ENCODE peak calls at places on chromosome 22, in five cellular contexts. One of them, this sample, is unnamed.

GRCh38 chr22:39087881-39088687 is 9.0 kb upstream of the APOBEC3H start:
- DNase-seq in GM23248: no peak
- DNase-seq in MM.1S: no peak
- DNase-seq in GM23338: peak; percentile 81
- DNase-seq in PC-3: no peak
- DNase-seq in this sample: no peak

GRCh38 chr22:46183733-46184132 is 33.4 kb downstream of the PPARA start:
- DNase-seq in MM.1S: no peak
- DNase-seq in PC-3: no peak
- DNase-seq in GM23338: no peak
- DNase-seq in GM23248: no peak
- DNase-seq in this sample: no peak

GRCh38 chr22:36775589-36775965 is 342 bp downstream of the IFT27 start:
- DNase-seq in GM23248: peak; percentile 48
- DNase-seq in GM23338: peak; percentile 45
- DNase-seq in MM.1S: peak; percentile 33
- DNase-seq in PC-3: peak; percentile 7
- DNase-seq in this sample: peak; percentile 55

GRCh38 chr22:50173221-50173982 is 2.9 kb downstream of the PANX2 start:
- DNase-seq in GM23248: no peak
- DNase-seq in PC-3: no peak
- DNase-seq in MM.1S: no peak
- DNase-seq in GM23338: no peak
- DNase-seq in this sample: no peak

GRCh38 chr22:22913989-22914388 is 26.4 kb downstream of the IGLL5 start:
- DNase-seq in GM23338: no peak
- DNase-seq in GM23248: no peak
- DNase-seq in PC-3: no peak
- DNase-seq in MM.1S: no peak
- DNase-seq in this sample: no peak

GRCh38 chr22:47386812-47387510 is 624.5 kb downstream of the TBC1D22A start:
- DNase-seq in GM23248: no peak
- DNase-seq in MM.1S: no peak
- DNase-seq in GM23338: no peak
- DNase-seq in PC-3: no peak
- DNase-seq in this sample: no peak

GRCh38 chr22:41217553-41218157 is 12.5 kb downstream of the L3MBTL2 start:
- DNase-seq in GM23248: peak; percentile 89
- DNase-seq in MM.1S: peak; percentile 72
- DNase-seq in GM23338: peak; percentile 59
- DNase-seq in PC-3: no peak
- DNase-seq in this sample: peak; percentile 45

GRCh38 chr22:38236786-38237185 is 35.0 kb downstream of the MAFF start:
- DNase-seq in GM23338: no peak
- DNase-seq in PC-3: peak; percentile 83
- DNase-seq in MM.1S: no peak
- DNase-seq in GM23248: no peak
- DNase-seq in this sample: no peak

GRCh38 chr22:37161442-37161841 is 11.7 kb upstream of the IL2RB start:
- DNase-seq in PC-3: peak; percentile 10
- DNase-seq in MM.1S: peak; percentile 18
- DNase-seq in GM23248: peak; percentile 29
- DNase-seq in GM23338: peak; percentile 38
- DNase-seq in this sample: no peak

GRCh38 chr22:46754110-46754799 is 8.2 kb upstream of the TBC1D22A start:
- DNase-seq in MM.1S: no peak
- DNase-seq in PC-3: peak; percentile 91
- DNase-seq in GM23338: no peak
- DNase-seq in GM23248: peak; percentile 100
- DNase-seq in this sample: peak; percentile 89

GRCh38 chr22:38169116-38169515 is 12.5 kb downstream of the PLA2G6 start:
- DNase-seq in PC-3: no peak
- DNase-seq in GM23338: no peak
- DNase-seq in MM.1S: no peak
- DNase-seq in GM23248: no peak
- DNase-seq in this sample: no peak

GRCh38 chr22:46280999-46281623 is 13.3 kb downstream of the TTC38 start:
- DNase-seq in GM23338: peak; percentile 15
- DNase-seq in MM.1S: no peak
- DNase-seq in PC-3: no peak
- DNase-seq in GM23248: no peak
- DNase-seq in this sample: no peak

GRCh38 chr22:49930128-49930527 is 11.7 kb downstream of the CRELD2 start:
- DNase-seq in GM23248: no peak
- DNase-seq in PC-3: no peak
- DNase-seq in GM23338: no peak
- DNase-seq in MM.1S: no peak
- DNase-seq in this sample: no peak

GRCh38 chr22:46589141-46589748 is 30.9 kb upstream of the GRAMD4 start:
- DNase-seq in GM23338: no peak
- DNase-seq in MM.1S: no peak
- DNase-seq in PC-3: no peak
- DNase-seq in GM23248: no peak
- DNase-seq in this sample: peak; percentile 5

GRCh38 chr22:16783930-16784354 is 41.3 kb downstream of the XKR3 start:
- DNase-seq in GM23248: peak; percentile 27
- DNase-seq in GM23338: peak; percentile 71
- DNase-seq in MM.1S: peak; percentile 48
- DNase-seq in PC-3: peak; percentile 2
- DNase-seq in this sample: peak; percentile 3

GRCh38 chr22:50729391-50730012 is 8.5 kb upstream of the ACR start:
- DNase-seq in PC-3: no peak
- DNase-seq in GM23338: peak; percentile 30
- DNase-seq in MM.1S: peak; percentile 93
- DNase-seq in GM23248: no peak
- DNase-seq in this sample: no peak

GRCh38 chr22:47393191-47393590 is 630.7 kb downstream of the TBC1D22A start:
- DNase-seq in GM23248: no peak
- DNase-seq in GM23338: no peak
- DNase-seq in MM.1S: no peak
- DNase-seq in PC-3: no peak
- DNase-seq in this sample: no peak

GRCh38 chr22:50697667-50698506 is 25.3 kb downstream of the SHANK3 start:
- DNase-seq in PC-3: no peak
- DNase-seq in GM23248: peak; percentile 23
- DNase-seq in MM.1S: no peak
- DNase-seq in GM23338: no peak
- DNase-seq in this sample: no peak

DNA sequence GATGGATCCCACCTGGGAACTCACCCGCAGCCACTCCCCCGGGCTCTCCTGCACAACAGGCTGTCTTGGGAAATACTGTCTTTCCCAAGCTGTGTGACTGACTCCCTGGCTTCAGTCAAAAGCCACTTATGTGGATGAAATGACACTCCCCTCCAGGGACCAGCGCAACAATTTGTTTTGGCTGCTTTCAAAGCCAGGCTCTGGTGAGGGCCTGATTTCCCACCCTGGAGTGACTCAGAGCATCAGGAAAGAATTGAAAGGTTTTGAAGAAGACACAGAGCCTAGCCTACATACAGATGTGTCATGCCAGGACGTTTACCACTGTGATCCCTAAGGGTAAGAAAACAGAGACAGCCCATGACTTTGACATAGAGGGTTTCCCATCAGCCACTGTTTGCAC is 550.5 kb downstream of the MIAT start:
- DNase-seq in PC-3: no peak
- DNase-seq in MM.1S: no peak
- DNase-seq in GM23338: no peak
- DNase-seq in GM23248: peak; percentile 94
- DNase-seq in this sample: no peak
- H3K27me3 ChIP-seq in PC-3: peaks cover 16% of the 10 kb centered on the region
- H3K27me3 ChIP-seq in MM.1S: peaks cover 88% of the 10 kb centered on the region
- H3K27me3 ChIP-seq in GM23338: no peaks in the 10 kb centered on the region
- H3K27me3 ChIP-seq in GM23248: no peaks in the 10 kb centered on the region
- H3K27me3 ChIP-seq in this sample: no peaks in the 10 kb centered on the region

GRCh38 chr22:25223269-25223850 is 3.9 kb downstream of the CRYBB2 start:
- DNase-seq in GM23338: no peak
- DNase-seq in PC-3: no peak
- DNase-seq in GM23248: no peak
- DNase-seq in MM.1S: no peak
- DNase-seq in this sample: no peak
- H3K9me2 ChIP-seq in GM23338: no peaks in the 10 kb centered on the region
- H3K9me2 ChIP-seq in PC-3: no peaks in the 10 kb centered on the region
- H3K9me2 ChIP-seq in GM23248: no peaks in the 10 kb centered on the region
- H3K9me2 ChIP-seq in MM.1S: no peaks in the 10 kb centered on the region
- H3K9me2 ChIP-seq in this sample: no peaks in the 10 kb centered on the region

GRCh38 chr22:31532060-31532459 is 35.7 kb downstream of the SFI1 start:
- DNase-seq in MM.1S: no peak
- DNase-seq in PC-3: no peak
- DNase-seq in GM23248: peak; percentile 23
- DNase-seq in GM23338: no peak
- DNase-seq in this sample: no peak

GRCh38 chr22:31533391-31533790 is 37.1 kb downstream of the SFI1 start:
- DNase-seq in MM.1S: no peak
- DNase-seq in GM23338: no peak
- DNase-seq in PC-3: no peak
- DNase-seq in GM23248: no peak
- DNase-seq in this sample: no peak

GRCh38 chr22:31526275-31526674 is 29.9 kb downstream of the SFI1 start:
- DNase-seq in PC-3: no peak
- DNase-seq in MM.1S: no peak
- DNase-seq in GM23248: no peak
- DNase-seq in GM23338: no peak
- DNase-seq in this sample: no peak

GRCh38 chr22:31530816-31531180 is 34.5 kb downstream of the SFI1 start:
- DNase-seq in GM23248: peak; percentile 35
- DNase-seq in PC-3: peak; percentile 22
- DNase-seq in GM23338: no peak
- DNase-seq in MM.1S: no peak
- DNase-seq in this sample: no peak
- TF ChIP-seq EZH2phosphoT487 in GM23248: no peak
- TF ChIP-seq EZH2phosphoT487 in PC-3: no peak
- TF ChIP-seq EZH2phosphoT487 in GM23338: no peak
- TF ChIP-seq EZH2phosphoT487 in MM.1S: no peak
- TF ChIP-seq EZH2phosphoT487 in this sample: no peak

DNA sequence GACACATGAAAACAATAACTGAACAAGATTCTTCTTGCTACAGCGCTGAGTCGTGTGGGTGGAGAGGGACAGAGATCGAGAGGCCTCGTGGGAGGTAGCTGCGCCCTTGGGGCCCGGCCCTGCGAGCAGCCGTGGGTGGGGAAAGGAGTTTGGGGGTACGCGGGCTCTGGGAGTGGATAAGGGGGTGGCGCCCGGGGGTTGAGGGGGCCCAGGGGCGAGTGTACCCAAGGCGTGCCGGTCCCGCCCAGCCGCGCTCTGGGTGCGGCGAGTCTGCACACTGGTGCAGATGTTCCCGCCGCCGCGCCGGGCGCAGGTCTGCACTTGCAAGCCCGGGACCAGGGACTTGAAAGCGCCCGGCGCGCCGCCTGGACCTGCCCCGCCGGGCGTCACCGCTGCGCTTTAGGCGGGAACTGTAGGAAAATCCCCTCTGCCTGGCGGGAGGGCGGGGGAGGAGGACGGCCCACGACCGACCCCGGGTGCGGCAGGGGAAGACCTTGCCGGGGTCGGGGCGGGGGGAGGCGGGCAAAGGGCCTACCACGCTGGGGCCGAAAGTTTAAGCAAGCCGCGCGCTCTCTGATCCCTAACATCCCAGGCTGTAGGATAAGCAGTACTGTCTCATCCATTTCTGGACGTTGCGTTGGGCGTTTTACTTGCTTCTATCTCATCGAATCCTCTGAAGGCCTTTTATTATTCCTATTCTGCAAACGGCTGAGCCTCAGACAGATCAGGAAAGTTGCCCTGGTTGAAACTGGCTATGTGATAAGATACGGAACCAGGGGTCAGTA is 1.4 kb upstream of the KREMEN1 start:
- DNase-seq in GM23338: peak; percentile 91
- DNase-seq in MM.1S: peak; percentile 79
- DNase-seq in GM23248: peak; percentile 61
- DNase-seq in PC-3: peak; percentile 20
- DNase-seq in this sample: peak; percentile 82
- H3K27me3 ChIP-seq in GM23338: peaks cover 62% of the 10 kb centered on the region
- H3K27me3 ChIP-seq in MM.1S: no peaks in the 10 kb centered on the region
- H3K27me3 ChIP-seq in GM23248: no peaks in the 10 kb centered on the region
- H3K27me3 ChIP-seq in PC-3: no peaks in the 10 kb centered on the region
- H3K27me3 ChIP-seq in this sample: no peaks in the 10 kb centered on the region

GRCh38 chr22:32421484-32421883 is 9.4 kb upstream of the RTCB start:
- DNase-seq in PC-3: no peak
- DNase-seq in GM23338: no peak
- DNase-seq in MM.1S: no peak
- DNase-seq in GM23248: no peak
- DNase-seq in this sample: no peak
- H3K9me2 ChIP-seq in PC-3: no peaks in the 10 kb centered on the region
- H3K9me2 ChIP-seq in GM23338: no peaks in the 10 kb centered on the region
- H3K9me2 ChIP-seq in MM.1S: no peaks in the 10 kb centered on the region
- H3K9me2 ChIP-seq in GM23248: no peaks in the 10 kb centered on the region
- H3K9me2 ChIP-seq in this sample: no peaks in the 10 kb centered on the region

GRCh38 chr22:42261266-42261665 is 9.2 kb downstream of the TCF20 start:
- DNase-seq in MM.1S: no peak
- DNase-seq in GM23248: peak; percentile 50
- DNase-seq in PC-3: no peak
- DNase-seq in GM23338: no peak
- DNase-seq in this sample: no peak
- TF ChIP-seq EZH2phosphoT487 in MM.1S: no peak
- TF ChIP-seq EZH2phosphoT487 in GM23248: no peak
- TF ChIP-seq EZH2phosphoT487 in PC-3: no peak
- TF ChIP-seq EZH2phosphoT487 in GM23338: no peak
- TF ChIP-seq EZH2phosphoT487 in this sample: no peak